ENCODE peak calls at places on chromosome 2, in five cellular contexts. S is activated CD8-positive, alpha-beta T cell treated with anti-CD3 and anti-CD28 coated beads for 36 hours; H is astrocyte; R is astrocyte of the spinal cord; E is transverse colon. I is an unnamed sample.

GRCh38 chr2:44941551-44942234 is at the start of gene SIX3:
- DNase-seq in S (peak; percentile 72), H (peak; percentile 79), R (no peak), E (peak; percentile 26), I (peak; percentile 89)

GRCh38 chr2:100741880-100742814 is 77.8 kb upstream of the NPAS2 start:
- DNase-seq in S (no peak), H (peak; percentile 99), R (peak; percentile 97), E (peak; percentile 21), I (no peak)

GRCh38 chr2:215436705-215437570 is 1.1 kb upstream of the FN1 start:
- DNase-seq in S (no peak), H (no peak), R (peak; percentile 63), E (no peak), I (peak; percentile 53)

GRCh38 chr2:45674035-45674791 is 22.7 kb downstream of the PRKCE start:
- DNase-seq in S (no peak), H (peak; percentile 18), R (peak; percentile 10), E (no peak), I (no peak)

GRCh38 chr2:73877071-73877802 is 15.6 kb upstream of the ACTG2 start:
- DNase-seq in S (no peak), H (no peak), R (no peak), E (no peak), I (no peak)

GRCh38 chr2:85231242-85231805 is 96.5 kb downstream of the TGOLN2 start:
- DNase-seq in S (peak; percentile 14), H (no peak), R (no peak), E (no peak), I (no peak)

GRCh38 chr2:221293949-221294736 is 278.0 kb downstream of the EPHA4 start:
- DNase-seq in S (no peak), H (no peak), R (no peak), E (no peak), I (no peak)

GRCh38 chr2:200305797-200306718 is at the start of gene SPATS2L:
- DNase-seq in S (peak; percentile 67), H (peak; percentile 76), R (peak; percentile 77), E (peak; percentile 81), I (no peak)

GRCh38 chr2:27689424-27689823 is 25.7 kb downstream of the SLC4A1AP start:
- DNase-seq in S (no peak), H (no peak), R (no peak), E (no peak), I (no peak)

GRCh38 chr2:236346366-236346765 is 82.2 kb upstream of the ASB18 start:
- DNase-seq in S (no peak), H (no peak), R (no peak), E (no peak), I (no peak)

GRCh38 chr2:95359501-95359930 is 43.0 kb upstream of the FAHD2A start:
- DNase-seq in S (no peak), H (no peak), R (no peak), E (no peak), I (no peak)

GRCh38 chr2:188875104-188875503 is 99.1 kb upstream of the COL3A1 start:
- DNase-seq in S (no peak), H (no peak), R (no peak), E (no peak), I (no peak)

GRCh38 chr2:36459725-36460137 is 104.2 kb downstream of the CRIM1 start:
- DNase-seq in S (no peak), H (peak; percentile 54), R (peak; percentile 75), E (peak; percentile 75), I (no peak)

GRCh38 chr2:233026211-233026813 is 6.2 kb upstream of the NEU2 start:
- DNase-seq in S (no peak), H (peak; percentile 86), R (peak; percentile 59), E (no peak), I (no peak)

GRCh38 chr2:241601841-241602240 is 35.1 kb downstream of the THAP4 start:
- DNase-seq in S (no peak), H (no peak), R (no peak), E (no peak), I (no peak)

GRCh38 chr2:86747708-86748627 is 27.9 kb downstream of the RMND5A start:
- DNase-seq in S (peak; percentile 52), H (peak; percentile 84), R (peak; percentile 88), E (peak; percentile 20), I (peak; percentile 17)

GRCh38 chr2:205989291-205990071 is 96.5 kb downstream of the INO80D start:
- DNase-seq in S (no peak), H (no peak), R (no peak), E (no peak), I (no peak)

GRCh38 chr2:242032780-242033656 is 163.5 kb downstream of the RTP5 start:
- DNase-seq in S (no peak), H (no peak), R (no peak), E (no peak), I (no peak)

GRCh38 chr2:164213916-164214315 is 407.4 kb downstream of the GRB14 start:
- DNase-seq in S (no peak), H (no peak), R (no peak), E (no peak), I (no peak)

GRCh38 chr2:173271135-173271534 is 83.5 kb upstream of the CDCA7 start:
- DNase-seq in S (no peak), H (no peak), R (no peak), E (no peak), I (no peak)

GRCh38 chr2:205797866-205798265 is 115.6 kb downstream of the NRP2 start:
- DNase-seq in S (no peak), H (no peak), R (no peak), E (no peak), I (no peak)

GRCh38 chr2:118911936-118912335 is 30.1 kb upstream of the MARCO start:
- DNase-seq in S (no peak), H (no peak), R (no peak), E (no peak), I (no peak)

GRCh38 chr2:207534390-207534789 is 4.6 kb downstream of the CREB1 start:
- DNase-seq in S (no peak), H (no peak), R (no peak), E (no peak), I (no peak)

GRCh38 chr2:218344090-218344754 is 12.4 kb upstream of the CATIP start:
- DNase-seq in S (no peak), H (no peak), R (no peak), E (no peak), I (no peak)

GRCh38 chr2:127479219-127479825 is 47.0 kb downstream of the IWS1 start:
- DNase-seq in S (no peak), H (peak; percentile 36), R (peak; percentile 79), E (no peak), I (peak; percentile 36)

GRCh38 chr2:200345917-200346316 is 39.4 kb downstream of the SPATS2L start:
- DNase-seq in S (no peak), H (no peak), R (no peak), E (no peak), I (no peak)

GRCh38 chr2:70417011-70417410 is 115.1 kb upstream of the FAM136A start:
- DNase-seq in S (no peak), H (no peak), R (no peak), E (no peak), I (no peak)

GRCh38 chr2:105787376-105788318 is 42.9 kb downstream of the NCK2 start:
- DNase-seq in S (peak; percentile 68), H (no peak), R (no peak), E (no peak), I (no peak)

GRCh38 chr2:138028538-138028937 is 64.3 kb downstream of the HNMT start:
- DNase-seq in S (peak; percentile 2), H (no peak), R (no peak), E (no peak), I (no peak)

GRCh38 chr2:82675186-82675585 is 1783.9 kb downstream of the SUCLG1 start:
- DNase-seq in S (no peak), H (peak; percentile 9), R (peak; percentile 4), E (no peak), I (no peak)

GRCh38 chr2:215698566-215698965 is 262.7 kb upstream of the FN1 start:
- DNase-seq in S (no peak), H (peak; percentile 100), R (peak; percentile 95), E (no peak), I (no peak)

GRCh38 chr2:9347411-9347853 is 75.9 kb downstream of the ITGB1BP1 start:
- DNase-seq in S (no peak), H (no peak), R (no peak), E (peak; percentile 26), I (no peak)

GRCh38 chr2:88671786-88672427 is 19.6 kb upstream of the RPIA start:
- DNase-seq in S (peak; percentile 14), H (peak; percentile 23), R (peak; percentile 62), E (no peak), I (peak; percentile 32)

GRCh38 chr2:113200236-113200635 is 26.5 kb downstream of the PSD4 start:
- DNase-seq in S (no peak), H (no peak), R (no peak), E (no peak), I (no peak)
- TF ChIP-seq CTCF in S (no peak), H (no peak), R (peak; percentile 14), E (no peak), I (no peak)

GRCh38 chr2:120220756-120221155 is 2.4 kb downstream of the TMEM185B start:
- DNase-seq in S (no peak), H (no peak), R (no peak), E (no peak), I (no peak)
- TF ChIP-seq CTCF in S (no peak), H (no peak), R (no peak), E (no peak), I (no peak)

GRCh38 chr2:46973687-46974086 is 58.1 kb upstream of the MCFD2 start:
- DNase-seq in S (no peak), H (no peak), R (no peak), E (no peak), I (no peak)

GRCh38 chr2:46971914-46972313 is 56.3 kb upstream of the MCFD2 start:
- DNase-seq in S (no peak), H (no peak), R (no peak), E (no peak), I (no peak)

GRCh38 chr2:46972438-46972837 is 56.8 kb upstream of the MCFD2 start:
- DNase-seq in S (no peak), H (no peak), R (no peak), E (no peak), I (no peak)

GRCh38 chr2:46974659-46975058 is 59.1 kb upstream of the MCFD2 start:
- DNase-seq in S (no peak), H (no peak), R (no peak), E (no peak), I (no peak)

GRCh38 chr2:46974174-46974573 is 58.6 kb upstream of the MCFD2 start:
- DNase-seq in S (no peak), H (no peak), R (no peak), E (no peak), I (no peak)
- TF ChIP-seq CTCF in S (no peak), H (no peak), R (no peak), E (no peak), I (no peak)

GRCh38 chr2:231642631-231643493 is 50.2 kb downstream of the TEX44 start:
- DNase-seq in S (peak; percentile 81), H (peak; percentile 93), R (peak; percentile 96), E (peak; percentile 91), I (peak; percentile 68)
- TF ChIP-seq CTCF in S (no peak), H (no peak), R (no peak), E (no peak), I (no peak)

GRCh38 chr2:142796161-142796560 is 81.3 kb upstream of the KYNU start:
- DNase-seq in S (no peak), H (no peak), R (no peak), E (no peak), I (no peak)
- TF ChIP-seq CTCF in S (no peak), H (no peak), R (no peak), E (no peak), I (no peak)